ENCODE peak calls at places on chromosomes 3 and 15, in four cellular contexts. I is cardiac muscle cell; N is CD8-positive, alpha-beta T cell; T is left ventricle myocardium inferior. Q is an unnamed sample.

GRCh38 chr3:49638445-49638844 is 35.7 kb upstream of the APEH start:
- DNase-seq in I (no peak), T (no peak), N (no peak), Q (peak; percentile 63)

GRCh38 chr3:89173546-89173945 is 66.1 kb downstream of the EPHA3 start:
- DNase-seq in I (no peak), T (no peak), N (no peak), Q (no peak)

GRCh38 chr3:120181632-120182031 is 87.4 kb upstream of the GSK3B start:
- DNase-seq in I (no peak), N (no peak), T (no peak), Q (no peak)

GRCh38 chr3:150457996-150458395 is 49.9 kb downstream of the TSC22D2 start:
- DNase-seq in I (no peak), T (no peak), N (no peak), Q (no peak)

GRCh38 chr3:191528589-191528988 is 67.6 kb downstream of the PYDC2 start:
- DNase-seq in T (no peak), I (no peak), N (no peak), Q (no peak)

GRCh38 chr3:194204793-194205065 is 68.8 kb downstream of the HES1 start:
- DNase-seq in I (no peak), N (no peak), T (no peak), Q (no peak)

GRCh38 chr3:145450018-145450682 is 710.8 kb downstream of the PLOD2 start:
- DNase-seq in I (no peak), N (no peak), T (no peak), Q (no peak)

GRCh38 chr3:159829056-159829995 is 159.3 kb upstream of the IL12A start:
- DNase-seq in N (no peak), I (no peak), T (peak; percentile 42), Q (peak; percentile 97)

GRCh38 chr3:124300416-124300815 is 308.5 kb upstream of the ROPN1 start:
- DNase-seq in N (no peak), T (no peak), I (no peak), Q (no peak)

GRCh38 chr15:33215941-33216872 is 21.7 kb upstream of the FMN1 start:
- DNase-seq in I (peak; percentile 50), N (no peak), T (no peak), Q (no peak)

GRCh38 chr3:51620543-51620942 is 50.5 kb upstream of the TEX264 start:
- DNase-seq in I (no peak), T (no peak), N (no peak), Q (no peak)

GRCh38 chr3:74614133-74614967 is at the start of gene CNTN3:
- DNase-seq in T (peak; percentile 21), N (no peak), I (peak; percentile 81), Q (no peak)
- H3K27ac ChIP-seq in T (peak within 1 kb of the TSS; percentile 27), N (no peak within 1 kb of the TSS), I (no peak within 1 kb of the TSS), Q (no peak within 1 kb of the TSS)

GRCh38 chr3:172057624-172058023 is 18.2 kb downstream of the FNDC3B start:
- DNase-seq in T (no peak), N (no peak), I (no peak), Q (no peak)

GRCh38 chr3:172054115-172054764 is 14.9 kb downstream of the FNDC3B start:
- DNase-seq in I (no peak), N (no peak), T (no peak), Q (no peak)

GRCh38 chr3:172059532-172059931 is 20.2 kb downstream of the FNDC3B start:
- DNase-seq in I (no peak), N (no peak), T (no peak), Q (no peak)

GRCh38 chr3:172057059-172057458 is 17.7 kb downstream of the FNDC3B start:
- DNase-seq in I (no peak), T (no peak), N (no peak), Q (no peak)

DNA sequence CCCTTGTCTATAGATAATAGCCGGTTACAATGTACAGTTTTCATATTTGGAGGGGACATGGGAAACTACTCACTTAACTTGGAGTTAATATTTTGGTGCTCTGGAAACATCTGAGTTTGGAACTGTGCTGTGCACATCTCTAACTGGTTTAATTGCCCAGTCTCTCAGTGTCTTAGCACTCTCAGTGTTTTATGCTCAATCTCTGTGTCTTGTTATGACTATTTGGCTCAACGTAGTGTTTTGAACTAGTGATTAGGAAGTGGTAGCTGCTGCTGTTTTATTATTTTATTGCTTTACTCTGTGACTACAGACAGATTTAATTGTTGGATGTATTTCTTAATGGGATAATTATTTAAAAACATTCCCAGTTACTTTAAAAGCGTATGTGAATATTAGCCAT is 17.0 kb downstream of the FNDC3B start:
- DNase-seq in N (no peak), I (no peak), T (no peak), Q (no peak)
- H3K27ac ChIP-seq in N (no peak overlapping the region), I (peak overlapping the region; percentile 26), T (peak overlapping the region; percentile 19), Q (no peak overlapping the region)

DNA sequence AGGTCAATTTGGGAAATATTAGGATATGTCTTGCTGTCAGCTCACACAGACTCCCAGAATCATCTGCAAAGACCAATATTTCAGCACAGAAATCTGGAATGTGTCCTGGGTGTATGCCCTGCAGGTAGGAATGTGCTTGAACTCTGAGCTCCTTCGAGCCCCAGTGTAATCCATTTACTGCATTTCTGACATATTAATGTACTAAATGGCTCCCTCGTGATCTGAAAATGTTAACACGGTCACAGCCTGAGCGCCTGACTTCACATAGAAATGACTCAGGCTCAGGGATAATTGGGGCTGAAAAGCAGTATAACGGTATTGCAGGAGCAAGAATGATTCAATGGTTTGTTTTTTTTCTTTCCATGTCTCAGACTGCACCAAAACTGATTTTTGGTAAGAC is 50.0 kb downstream of the DCLK3 start:
- DNase-seq in N (no peak), T (no peak), I (no peak), Q (no peak)
- H3K27ac ChIP-seq in N (no peak overlapping the region), T (no peak overlapping the region), I (no peak overlapping the region), Q (no peak overlapping the region)

DNA sequence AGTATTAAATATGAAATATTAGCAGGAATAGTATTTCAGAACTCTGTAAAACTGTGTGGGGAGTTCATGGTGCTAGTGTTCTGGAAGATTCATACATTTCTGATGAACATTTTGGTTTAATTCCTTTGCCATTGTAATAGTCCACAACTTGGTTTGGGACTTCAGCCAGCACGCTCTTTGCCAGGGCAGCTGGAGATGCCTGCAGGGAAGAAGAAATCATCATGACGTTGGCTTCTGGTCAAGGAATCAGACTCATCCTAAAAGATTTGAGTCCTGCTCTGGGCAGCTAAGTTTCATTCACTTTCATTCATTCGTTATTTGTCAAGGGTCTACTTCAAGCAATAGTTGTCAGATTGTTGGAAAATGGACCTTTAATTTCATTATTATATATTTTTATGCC is 32.4 kb upstream of the MRPL3 start:
- DNase-seq in T (no peak), N (no peak), I (no peak), Q (no peak)
- H3K27ac ChIP-seq in T (no peak overlapping the region), N (no peak overlapping the region), I (no peak overlapping the region), Q (no peak overlapping the region)

DNA sequence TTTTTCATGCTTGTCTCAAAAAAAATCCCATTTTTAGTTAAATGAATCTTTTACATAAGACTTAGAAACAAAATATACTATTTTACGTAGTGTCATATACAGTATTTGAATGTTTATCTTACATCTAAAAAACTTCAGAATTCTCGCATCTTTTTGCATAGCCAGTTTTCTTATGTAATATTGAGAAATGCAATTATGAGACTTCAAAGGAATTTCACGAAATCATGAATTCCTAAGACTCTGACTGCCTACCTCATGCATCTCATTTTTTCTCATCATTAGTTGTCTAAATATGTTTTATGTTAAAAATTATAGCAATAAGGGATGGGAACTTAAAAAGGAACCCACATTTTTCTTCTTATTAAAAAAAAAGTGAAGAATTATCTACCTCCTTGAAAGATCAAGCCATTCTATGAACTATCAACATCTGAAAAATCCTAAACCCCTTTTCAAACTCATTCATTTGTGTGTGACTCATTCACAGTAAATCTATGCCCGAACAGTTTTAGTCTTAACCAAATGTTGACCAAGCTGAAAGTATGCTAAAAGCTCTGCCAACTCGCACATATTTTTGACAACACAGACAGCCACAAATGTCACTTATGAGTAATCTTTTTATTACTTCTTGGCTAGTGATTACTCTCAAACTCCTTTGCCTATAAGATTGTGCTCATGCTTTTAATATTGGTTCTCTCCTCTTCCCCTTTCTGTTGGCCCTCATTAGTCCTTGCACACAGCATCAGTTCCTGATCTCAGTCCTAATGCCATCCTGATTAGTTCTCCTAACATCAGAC is 115.9 kb downstream of the DCLK3 start:
- DNase-seq in I (no peak), T (no peak), N (no peak), Q (peak; percentile 44)
- H3K27ac ChIP-seq in I (no peak overlapping the region), T (no peak overlapping the region), N (no peak overlapping the region), Q (no peak overlapping the region)

GRCh38 chr3:27642796-27643195 is 79.3 kb downstream of the EOMES start:
- DNase-seq in I (no peak), N (no peak), T (no peak), Q (no peak)
- H3K27ac ChIP-seq in I (no peak overlapping the region), N (no peak overlapping the region), T (no peak overlapping the region), Q (no peak overlapping the region)

DNA sequence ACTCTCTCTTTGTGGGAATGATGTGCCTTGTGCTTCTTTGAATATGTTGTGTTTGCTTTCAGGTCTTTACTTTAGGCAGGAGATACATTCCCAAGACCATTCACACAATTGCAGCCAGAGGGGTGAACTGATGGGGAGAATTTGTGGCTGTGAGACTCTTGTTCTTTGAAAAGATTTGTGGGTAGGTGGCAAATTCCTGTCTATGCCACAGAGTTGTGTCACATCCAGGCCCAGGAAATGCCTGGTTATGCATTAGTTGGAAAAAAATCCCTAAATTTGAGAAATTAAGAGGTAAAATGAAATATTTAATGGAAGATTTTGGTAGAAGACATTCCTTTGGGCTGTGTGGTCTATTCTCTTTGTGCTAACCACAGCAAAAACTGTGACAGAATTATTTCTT is 28.8 kb downstream of the SAMMSON start:
- DNase-seq in N (no peak), I (no peak), T (no peak), Q (no peak)
- H3K27ac ChIP-seq in N (no peak overlapping the region), I (no peak overlapping the region), T (no peak overlapping the region), Q (no peak overlapping the region)

GRCh38 chr15:91921188-91921820 is 67.8 kb downstream of the SLCO3A1 start:
- DNase-seq in I (no peak), T (no peak), N (no peak), Q (no peak)

GRCh38 chr15:91916051-91916450 is 62.5 kb downstream of the SLCO3A1 start:
- DNase-seq in N (no peak), I (no peak), T (no peak), Q (no peak)

GRCh38 chr15:91917991-91918390 is 64.5 kb downstream of the SLCO3A1 start:
- DNase-seq in N (no peak), I (no peak), T (no peak), Q (no peak)

GRCh38 chr15:91921821-91922198 is 68.3 kb downstream of the SLCO3A1 start:
- DNase-seq in I (no peak), N (no peak), T (no peak), Q (no peak)

DNA sequence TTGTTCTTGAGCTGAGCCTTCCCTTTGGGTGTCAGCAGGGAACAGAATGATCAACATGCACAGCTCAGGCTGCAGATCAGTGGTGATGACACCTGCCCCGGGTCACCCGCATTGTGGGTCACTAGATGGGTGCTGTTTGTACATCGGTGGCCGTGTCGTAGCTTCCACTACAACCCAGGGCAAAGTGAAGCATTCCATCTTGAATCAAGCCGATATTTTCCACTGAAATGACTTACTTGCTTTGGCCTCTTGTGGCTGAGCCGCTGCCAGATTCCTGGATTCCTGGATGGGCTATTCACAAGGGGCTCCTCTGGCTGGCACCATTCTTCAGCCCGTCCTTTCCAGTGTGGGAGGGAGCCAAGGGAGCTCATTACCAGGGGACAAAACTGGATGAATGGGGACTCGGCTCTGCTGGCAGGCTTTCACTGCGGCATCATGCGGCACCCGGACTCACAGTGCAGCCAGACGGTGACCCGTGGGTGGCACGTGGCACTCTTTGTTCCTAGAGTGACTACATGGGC is 65.6 kb downstream of the SLCO3A1 start:
- DNase-seq in T (peak; percentile 78), I (no peak), N (no peak), Q (no peak)
- H3K27ac ChIP-seq in T (peak overlapping the region; percentile 87), I (no peak overlapping the region), N (no peak overlapping the region), Q (no peak overlapping the region)